ENCODE peak calls at places on chromosomes 5 and 9, in ten cellular contexts. V is stimulated activated CD4-positive, alpha-beta T cell treated with anti-CD3 and anti-CD28 coated beads, TNF-alpha, amount 100 ng/mL, for 1 hour; S is neural crest cell; W is type B pancreatic cell; A is activated CD4-positive, alpha-beta T cell treated with anti-CD3 and anti-CD28 coated beads, Interleukin-2, amount 10 ng/mL, durations not matched to agents 24 days and 14 days; M is T-helper 17 cell; O is dermis blood vessel endothelial cell; P is NCI-H526 treated with DMSO at 0.1 percent for 48 hours; U is NCI-H1105; G is SJSA1. J is an unnamed sample.
A peak's percentile ranks its signal among the peaks of the same experiment; 100 is the strongest.

GRCh38 chr5:38636626-38637025 is 80.2 kb upstream of the LIFR start:
- DNase-seq in V (no peak), S (no peak), W (no peak), A (no peak), M (no peak), O (no peak), P (no peak), U (no peak), G (no peak), J (no peak)

GRCh38 chr5:135105105-135105484 is 71.1 kb upstream of the PITX1 start:
- DNase-seq in V (no peak), S (no peak), W (no peak), A (no peak), M (no peak), O (no peak), P (no peak), U (no peak), G (no peak), J (no peak)

GRCh38 chr5:135069895-135070657 is 36.0 kb upstream of the PITX1 start:
- DNase-seq in V (no peak), S (no peak), W (no peak), A (no peak), M (no peak), O (no peak), P (no peak), U (no peak), G (no peak), J (no peak)

GRCh38 chr5:159184858-159185381 is 24.4 kb downstream of the RNF145 start:
- DNase-seq in V (no peak), S (no peak), W (no peak), A (peak; percentile 67), M (no peak), O (peak; percentile 44), P (no peak), U (no peak), G (peak; percentile 90), J (no peak)

GRCh38 chr5:6792911-6793451 is 79.7 kb downstream of the TENT4A start:
- DNase-seq in V (no peak), S (no peak), W (peak; percentile 42), A (no peak), M (no peak), O (no peak), P (no peak), U (no peak), G (peak; percentile 33), J (no peak)

GRCh38 chr9:82882133-82882532 is 180.8 kb downstream of the RASEF start:
- DNase-seq in V (no peak), S (no peak), W (no peak), A (no peak), M (no peak), O (peak; percentile 52), P (no peak), U (no peak), G (no peak), J (no peak)

GRCh38 chr9:89372230-89372816 is 54.0 kb downstream of the SECISBP2 start:
- DNase-seq in V (no peak), S (no peak), W (no peak), A (peak; percentile 80), M (no peak), O (no peak), P (no peak), U (no peak), G (no peak), J (peak; percentile 48)

GRCh38 chr5:110398951-110399350 is 327.5 kb downstream of the TMEM232 start:
- DNase-seq in V (no peak), S (no peak), W (no peak), A (no peak), M (no peak), O (no peak), P (no peak), U (no peak), G (no peak), J (no peak)

GRCh38 chr5:75523275-75523674 is 11.6 kb downstream of the POLK start:
- DNase-seq in V (no peak), S (no peak), W (no peak), A (no peak), M (no peak), O (no peak), P (no peak), U (no peak), G (no peak), J (no peak)

GRCh38 chr5:155050384-155051019 is 36.9 kb downstream of the KIF4B start:
- DNase-seq in V (no peak), S (no peak), W (no peak), A (no peak), M (no peak), O (no peak), P (no peak), U (no peak), G (no peak), J (no peak)

GRCh38 chr5:1401681-1402096 is 43.6 kb downstream of the SLC6A3 start:
- DNase-seq in V (no peak), S (no peak), W (no peak), A (no peak), M (no peak), O (no peak), P (no peak), U (peak; percentile 6), G (no peak), J (no peak)

GRCh38 chr9:119052339-119053030 is 316.8 kb downstream of the BRINP1 start:
- DNase-seq in V (no peak), S (no peak), W (no peak), A (no peak), M (no peak), O (no peak), P (no peak), U (peak; percentile 41), G (no peak), J (no peak)

GRCh38 chr9:18405240-18405639 is 68.7 kb upstream of the ADAMTSL1 start:
- DNase-seq in V (no peak), S (no peak), W (no peak), A (no peak), M (no peak), O (no peak), P (no peak), U (no peak), G (no peak), J (no peak)

GRCh38 chr5:66789434-66789833 is 193.2 kb downstream of the MAST4 start:
- DNase-seq in V (no peak), S (no peak), W (no peak), A (no peak), M (no peak), O (no peak), P (no peak), U (no peak), G (no peak), J (no peak)

GRCh38 chr9:125982798-125983406 is 235.7 kb downstream of the PBX3 start:
- DNase-seq in V (no peak), S (no peak), W (peak; percentile 43), A (no peak), M (no peak), O (no peak), P (no peak), U (no peak), G (no peak), J (no peak)

J was measured in T-helper 1 cell.